ENCODE peak calls at places on chromosomes 5 and 9, in seven cellular contexts. O is GM13977, M is neural progenitor cell, W is DND-41, D is dermis blood vessel endothelial cell, Q is mesenchymal stem cell, J is foreskin fibroblast. T is an unnamed sample.

GRCh38 chr9:109497193-109498165 is 628 bp downstream of the PTPN3 start:
- DNase-seq in O (no peak), M (peak), W (no peak), D (no peak), Q (no peak), J (no peak), T (no peak)

GRCh38 chr5:168860081-168860480 is 280.9 kb upstream of the PANK3 start:
- DNase-seq in O (no peak), M (no peak), W (no peak), D (no peak), Q (no peak), J (no peak), T (no peak)

GRCh38 chr9:34554211-34555001 is 31.6 kb upstream of the ENHO start:
- DNase-seq in O (no peak), M (no peak), W (peak), D (no peak), Q (no peak), J (no peak), T (peak)

GRCh38 chr5:89524785-89525184 is 641.8 kb upstream of the MEF2C start:
- DNase-seq in O (no peak), M (no peak), W (no peak), D (no peak), Q (no peak), J (no peak), T (no peak)

GRCh38 chr5:10448754-10449345 is 7.2 kb downstream of the ROPN1L start:
- DNase-seq in O (no peak), M (no peak), W (no peak), D (no peak), Q (no peak), J (no peak), T (no peak)

GRCh38 chr5:116272281-116272941 is 187.6 kb downstream of the COMMD10 start:
- DNase-seq in O (no peak), M (no peak), W (no peak), D (no peak), Q (peak), J (peak), T (no peak)

GRCh38 chr9:134350416-134350994 is 24.2 kb downstream of the RXRA start:
- DNase-seq in O (no peak), M (no peak), W (no peak), D (no peak), Q (no peak), J (no peak), T (no peak)

GRCh38 chr5:82563745-82564144 is 285.6 kb upstream of the RPS23 start:
- DNase-seq in O (no peak), M (no peak), W (no peak), D (no peak), Q (no peak), J (no peak), T (peak)

GRCh38 chr5:405421-405820 is 37.6 kb upstream of the EXOC3 start:
- DNase-seq in O (no peak), M (no peak), W (no peak), D (no peak), Q (no peak), J (no peak), T (peak)

GRCh38 chr5:159092288-159092687 is 7.4 kb downstream of the EBF1 start:
- DNase-seq in O (no peak), M (no peak), W (no peak), D (no peak), Q (no peak), J (no peak), T (no peak)